ENCODE peak calls at places on chromosome 19, in eight cellular contexts. T, O, U, Y, Z, H, V and A are unnamed samples.

GRCh38 chr19:41927810-41928192 is 448 bp downstream of the ERFL start:
- DNase-seq in O (no peak), H (no peak), T (peak), V (no peak), Y (no peak), Z (no peak), U (no peak), A (peak)

GRCh38 chr19:24069907-24070657 is 16.9 kb upstream of the ZNF254 start:
- DNase-seq in Y (no peak), T (no peak), H (no peak), V (no peak), Z (no peak), U (no peak), O (peak), A (no peak)

GRCh38 chr19:16619456-16619855 is 8.5 kb downstream of the MED26 start:
- DNase-seq in Z (peak), H (peak), V (no peak), Y (no peak), U (no peak), O (no peak), T (peak), A (no peak)

GRCh38 chr19:35793381-35794165 is 18.2 kb downstream of the ARHGAP33 start:
- DNase-seq in Z (peak), H (no peak), T (no peak), U (no peak), V (no peak), O (no peak), Y (no peak), A (no peak)

GRCh38 chr19:1512671-1513491 is at the start of gene ADAMTSL5:
- DNase-seq in V (peak), O (no peak), T (peak), Y (no peak), U (no peak), H (peak), Z (peak), A (peak)

GRCh38 chr19:53132231-53132991 is at the start of gene ZNF415:
- DNase-seq in U (no peak), O (peak), Y (peak), Z (peak), V (no peak), H (peak), T (peak), A (no peak)

GRCh38 chr19:10751109-10751972 is 33.5 kb downstream of the DNM2 start:
- DNase-seq in O (no peak), H (no peak), U (no peak), Y (no peak), T (peak), Z (no peak), V (no peak), A (no peak)

GRCh38 chr19:45152504-45153338 is 8.1 kb downstream of the NKPD1 start:
- DNase-seq in O (peak), H (peak), T (peak), Y (no peak), Z (peak), U (peak), V (peak), A (peak)

GRCh38 chr19:32828139-32828538 is 41.4 kb downstream of the SLC7A9 start:
- DNase-seq in O (no peak), V (no peak), Z (no peak), U (no peak), T (no peak), Y (no peak), H (no peak), A (no peak)

GRCh38 chr19:9640956-9641355 is 19.9 kb upstream of the ZNF561 start:
- DNase-seq in O (no peak), U (no peak), Y (no peak), V (no peak), T (no peak), Z (no peak), H (no peak), A (no peak)